ENCODE peak calls at places on chromosomes 1 and 21, in seven cellular contexts. P is stomach, U is K562, S is SK-N-SH, E is GM12878, A is ovary, X is tibial nerve. I is an unnamed sample. For H3K36me3, the result is how much of the 10 kb centered on the place peaks cover.

GRCh38 chr21:42047821-42048613 is 23.1 kb upstream of the UMODL1 start:
- DNase-seq in P (peak), U (no peak), S (no peak), E (no peak), A (peak), X (peak), I (no peak)

GRCh38 chr1:18996548-18997177 is 40.2 kb upstream of the IFFO2 start:
- DNase-seq in P (no peak), U (no peak), S (no peak), E (no peak), A (no peak), X (no peak), I (no peak)

GRCh38 chr1:47788761-47789160 is 208.4 kb downstream of the TRABD2B start:
- DNase-seq in P (no peak), U (no peak), S (no peak), E (no peak), A (no peak), X (no peak), I (no peak)

GRCh38 chr1:183124259-183124658 is 61.8 kb upstream of the LAMC2 start:
- DNase-seq in P (no peak), U (no peak), S (peak), E (no peak), A (no peak), X (no peak), I (peak)

GRCh38 chr1:115227683-115228082 is 110.4 kb downstream of the NGF start:
- DNase-seq in P (no peak), U (no peak), S (no peak), E (no peak), A (no peak), X (no peak), I (no peak)

GRCh38 chr1:154975409-154976205 is 1.1 kb downstream of the CKS1B start:
- DNase-seq in P (peak), U (peak), S (no peak), E (peak), A (peak), X (peak), I (peak)

GRCh38 chr1:4467241-4467640 is 187.2 kb upstream of the AJAP1 start:
- DNase-seq in P (no peak), U (no peak), S (no peak), E (no peak), A (no peak), X (no peak), I (no peak)

GRCh38 chr21:42397291-42398129 is 1.7 kb upstream of the TMPRSS3 start:
- DNase-seq in P (no peak), U (no peak), S (no peak), E (no peak), A (no peak), X (no peak), I (peak)

GRCh38 chr1:48371598-48371997 is 100.4 kb downstream of the SPATA6 start:
- DNase-seq in P (no peak), U (no peak), S (no peak), E (no peak), A (no peak), X (no peak), I (no peak)

GRCh38 chr1:6962956-6963915 is 178.0 kb downstream of the CAMTA1 start:
- DNase-seq in P (peak), U (peak), S (peak), E (peak), A (peak), X (peak), I (peak)

GRCh38 chr1:67724928-67725560 is 40.0 kb downstream of the GADD45A start:
- DNase-seq in P (peak), U (no peak), S (no peak), E (no peak), A (no peak), X (no peak), I (no peak)

GRCh38 chr1:7554343-7555270 is 216.5 kb upstream of the VAMP3 start:
- DNase-seq in P (no peak), U (no peak), S (no peak), E (no peak), A (no peak), X (no peak), I (no peak)

GRCh38 chr1:242245255-242245654 is 246.4 kb upstream of the MAP1LC3C start:
- DNase-seq in P (no peak), U (no peak), S (no peak), E (no peak), A (no peak), X (no peak), I (no peak)

GRCh38 chr1:14616997-14617396 is 18.5 kb downstream of the KAZN start:
- DNase-seq in P (no peak), U (no peak), S (no peak), E (no peak), A (no peak), X (no peak), I (no peak)

GRCh38 chr1:112557385-112557784 is 48.6 kb downstream of the WNT2B start:
- DNase-seq in P (no peak), U (no peak), S (no peak), E (peak), A (no peak), X (no peak), I (no peak)

GRCh38 chr1:42442641-42443040 is 13.2 kb downstream of the ZMYND12 start:
- DNase-seq in P (no peak), U (no peak), S (no peak), E (no peak), A (no peak), X (no peak), I (no peak)

GRCh38 chr1:178532392-178532791 is 19.5 kb downstream of the TEX35 start:
- DNase-seq in P (peak), U (peak), S (peak), E (no peak), A (peak), X (peak), I (peak)

GRCh38 chr1:7827134-7827955 is 25.5 kb downstream of the UTS2 start:
- DNase-seq in P (no peak), U (peak), S (no peak), E (no peak), A (no peak), X (no peak), I (no peak)

GRCh38 chr21:44416193-44416592 is 39.1 kb upstream of the LRRC3 start:
- DNase-seq in P (no peak), U (no peak), S (no peak), E (no peak), A (no peak), X (no peak), I (no peak)

GRCh38 chr1:197200468-197200899 is 54.0 kb upstream of the ASPM start:
- DNase-seq in P (no peak), U (no peak), S (no peak), E (no peak), A (no peak), X (no peak), I (no peak)

GRCh38 chr1:235999259-235999925 is 65.5 kb downstream of the NID1 start:
- DNase-seq in P (no peak), U (peak), S (no peak), E (peak), A (no peak), X (no peak), I (no peak)

GRCh38 chr1:61853545-61853944 is 111.3 kb downstream of the PATJ start:
- DNase-seq in P (no peak), U (peak), S (peak), E (no peak), A (no peak), X (no peak), I (no peak)

GRCh38 chr1:17531682-17532487 is 7.6 kb upstream of the ARHGEF10L start:
- DNase-seq in P (peak), U (no peak), S (no peak), E (no peak), A (peak), X (peak), I (peak)

GRCh38 chr1:212669102-212669501 is 30.5 kb downstream of the BATF3 start:
- DNase-seq in P (no peak), U (peak), S (peak), E (no peak), A (no peak), X (no peak), I (no peak)

GRCh38 chr1:46699670-46700069 is 19.2 kb downstream of the EFCAB14 start:
- DNase-seq in P (no peak), U (no peak), S (no peak), E (no peak), A (no peak), X (no peak), I (no peak)

GRCh38 chr21:45581322-45581712 is 39.1 kb upstream of the SLC19A1 start:
- DNase-seq in P (peak), U (no peak), S (peak), E (no peak), A (no peak), X (no peak), I (peak)

GRCh38 chr1:156851779-156852413 is 7.0 kb downstream of the INSRR start:
- DNase-seq in P (peak), U (no peak), S (no peak), E (no peak), A (no peak), X (no peak), I (no peak)

GRCh38 chr21:33046455-33046854 is 20.7 kb downstream of the OLIG2 start:
- DNase-seq in P (no peak), U (no peak), S (no peak), E (no peak), A (no peak), X (no peak), I (no peak)

GRCh38 chr1:3831689-3832088 is 25.3 kb downstream of the CEP104 start:
- DNase-seq in P (no peak), U (no peak), S (peak), E (no peak), A (no peak), X (no peak), I (no peak)

GRCh38 chr1:221739677-221740025 is 2.2 kb downstream of the DUSP10 start:
- DNase-seq in P (no peak), U (no peak), S (no peak), E (no peak), A (no peak), X (no peak), I (no peak)
- H3K4me3 ChIP-seq in P (peak), U (no peak), S (no peak), E (peak), A (no peak), X (no peak), I (no peak)

GRCh38 chr1:93093332-93094006 is 14.4 kb downstream of the MTF2 start:
- DNase-seq in P (no peak), U (no peak), S (no peak), E (no peak), A (no peak), X (no peak), I (no peak)

GRCh38 chr1:93082313-93082712 is 3.2 kb downstream of the MTF2 start:
- DNase-seq in P (no peak), U (no peak), S (no peak), E (no peak), A (no peak), X (no peak), I (no peak)

GRCh38 chr1:93083979-93084378 is 4.9 kb downstream of the MTF2 start:
- DNase-seq in P (no peak), U (no peak), S (no peak), E (no peak), A (no peak), X (no peak), I (no peak)

GRCh38 chr1:93081716-93082115 is 2.6 kb downstream of the MTF2 start:
- DNase-seq in P (no peak), U (no peak), S (no peak), E (no peak), A (no peak), X (no peak), I (no peak)

GRCh38 chr1:93087532-93087931 is 8.4 kb downstream of the MTF2 start:
- DNase-seq in P (no peak), U (no peak), S (no peak), E (no peak), A (no peak), X (no peak), I (no peak)
- H3K36me3 ChIP-seq in P (under half), U (half or more), S (under half), E (under half), A (under half), X (under half), I (under half)

GRCh38 chr1:52697795-52698674 is at the start of gene COA7:
- DNase-seq in P (peak), U (peak), S (peak), E (peak), A (peak), X (peak), I (peak)

GRCh38 chr1:52706941-52707926 is 9.1 kb upstream of the COA7 start:
- DNase-seq in P (no peak), U (no peak), S (no peak), E (no peak), A (no peak), X (no peak), I (peak)

GRCh38 chr1:52707927-52708655 is 9.9 kb upstream of the COA7 start:
- DNase-seq in P (no peak), U (no peak), S (no peak), E (no peak), A (no peak), X (no peak), I (no peak)

GRCh38 chr1:52706136-52706670 is 8.1 kb upstream of the COA7 start:
- DNase-seq in P (no peak), U (no peak), S (no peak), E (no peak), A (no peak), X (no peak), I (no peak)

DNA sequence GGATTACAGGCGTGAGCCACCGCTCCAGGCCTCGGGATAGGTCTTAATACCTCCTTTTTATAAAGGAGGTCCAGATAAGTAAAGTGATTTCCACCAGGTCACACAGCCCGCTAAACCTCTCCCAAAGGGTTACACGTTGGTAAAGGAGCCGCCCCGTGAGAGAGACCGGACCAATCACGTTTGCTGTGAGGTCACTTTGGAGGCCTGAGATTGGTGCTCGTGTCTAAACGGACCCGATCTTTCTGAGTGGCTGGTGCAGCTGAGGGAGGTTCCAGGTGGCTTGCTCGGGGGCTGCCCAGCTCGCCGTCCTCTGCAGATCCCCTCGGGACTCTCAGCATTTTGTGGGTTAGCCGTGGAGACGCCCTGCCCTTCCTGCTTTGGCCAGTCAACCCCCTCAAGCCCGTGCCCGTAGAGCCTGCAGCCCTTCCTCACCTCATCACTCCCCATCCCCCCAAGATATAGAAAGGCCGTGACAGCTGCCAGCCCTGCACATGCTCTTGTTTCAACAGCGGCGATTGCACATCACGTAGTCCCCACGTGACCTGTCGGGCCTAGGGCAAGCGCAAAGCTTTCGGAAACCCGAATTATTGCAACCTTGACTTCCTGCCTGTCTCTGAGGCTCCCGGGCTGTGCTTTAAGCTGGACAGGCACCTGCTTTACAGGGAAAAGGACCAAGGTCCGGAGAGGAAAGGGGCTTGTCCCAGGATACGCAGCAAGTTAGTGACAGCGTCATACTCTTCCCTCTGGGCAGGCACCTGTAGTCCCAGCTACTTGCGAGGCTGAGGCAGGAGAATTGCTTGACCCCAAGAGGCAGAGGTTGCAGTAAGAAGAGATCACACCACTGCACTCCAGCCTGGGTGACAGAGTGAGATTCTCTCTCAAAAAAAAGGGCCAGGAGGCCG is 5.0 kb upstream of the COA7 start:
- DNase-seq in P (peak), U (peak), S (peak), E (peak), A (peak), X (peak), I (peak)
- TF ChIP-seq EP300 in P (no peak), U (peak), S (no peak), E (no peak), A (peak), X (peak), I (no peak)

GRCh38 chr1:169456029-169456428 is 28.8 kb upstream of the CCDC181 start:
- DNase-seq in P (no peak), U (no peak), S (no peak), E (no peak), A (no peak), X (no peak), I (no peak)

GRCh38 chr1:169457443-169457842 is 28.3 kb downstream of the SLC19A2 start:
- DNase-seq in P (no peak), U (no peak), S (no peak), E (no peak), A (no peak), X (no peak), I (no peak)

GRCh38 chr1:169461390-169462001 is 24.2 kb downstream of the SLC19A2 start:
- DNase-seq in P (no peak), U (no peak), S (no peak), E (no peak), A (no peak), X (no peak), I (no peak)

GRCh38 chr1:169462385-169462784 is 23.4 kb downstream of the SLC19A2 start:
- DNase-seq in P (no peak), U (no peak), S (no peak), E (no peak), A (no peak), X (no peak), I (no peak)

DNA sequence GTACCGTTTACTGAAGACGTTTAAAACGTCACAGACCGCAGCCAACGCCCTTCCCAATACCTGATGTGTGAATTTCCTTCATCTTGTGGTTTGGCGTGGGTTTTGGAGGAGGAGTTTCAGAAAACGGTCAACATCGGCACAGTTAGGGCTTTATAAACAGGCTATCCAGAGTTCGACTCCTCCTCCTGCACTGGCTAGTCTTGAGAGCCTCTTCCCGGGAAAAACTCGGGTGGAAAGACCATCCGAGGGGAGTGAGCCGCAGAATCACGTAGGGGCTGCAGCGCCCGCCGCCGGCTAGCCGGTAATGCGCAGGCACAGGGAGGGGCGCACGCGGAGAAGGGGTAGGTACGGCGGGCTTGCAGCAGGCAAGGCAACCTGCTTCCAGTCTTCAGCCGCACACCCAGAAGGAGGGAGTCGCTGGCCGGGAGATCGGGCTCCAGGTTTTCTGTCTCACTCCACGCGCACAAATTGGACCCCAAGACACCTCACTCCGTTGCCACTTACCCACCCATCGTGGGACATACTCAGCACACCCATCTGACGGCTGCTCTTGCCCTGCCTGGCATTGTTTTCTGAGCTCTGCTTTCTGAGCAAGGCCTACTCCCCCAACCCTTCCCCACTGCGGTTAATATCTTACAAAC is 25.4 kb downstream of the SLC19A2 start:
- DNase-seq in P (peak), U (no peak), S (peak), E (no peak), A (no peak), X (no peak), I (no peak)
- H3K4me3 ChIP-seq in P (peak), U (no peak), S (no peak), E (no peak), A (no peak), X (peak), I (no peak)

DNA sequence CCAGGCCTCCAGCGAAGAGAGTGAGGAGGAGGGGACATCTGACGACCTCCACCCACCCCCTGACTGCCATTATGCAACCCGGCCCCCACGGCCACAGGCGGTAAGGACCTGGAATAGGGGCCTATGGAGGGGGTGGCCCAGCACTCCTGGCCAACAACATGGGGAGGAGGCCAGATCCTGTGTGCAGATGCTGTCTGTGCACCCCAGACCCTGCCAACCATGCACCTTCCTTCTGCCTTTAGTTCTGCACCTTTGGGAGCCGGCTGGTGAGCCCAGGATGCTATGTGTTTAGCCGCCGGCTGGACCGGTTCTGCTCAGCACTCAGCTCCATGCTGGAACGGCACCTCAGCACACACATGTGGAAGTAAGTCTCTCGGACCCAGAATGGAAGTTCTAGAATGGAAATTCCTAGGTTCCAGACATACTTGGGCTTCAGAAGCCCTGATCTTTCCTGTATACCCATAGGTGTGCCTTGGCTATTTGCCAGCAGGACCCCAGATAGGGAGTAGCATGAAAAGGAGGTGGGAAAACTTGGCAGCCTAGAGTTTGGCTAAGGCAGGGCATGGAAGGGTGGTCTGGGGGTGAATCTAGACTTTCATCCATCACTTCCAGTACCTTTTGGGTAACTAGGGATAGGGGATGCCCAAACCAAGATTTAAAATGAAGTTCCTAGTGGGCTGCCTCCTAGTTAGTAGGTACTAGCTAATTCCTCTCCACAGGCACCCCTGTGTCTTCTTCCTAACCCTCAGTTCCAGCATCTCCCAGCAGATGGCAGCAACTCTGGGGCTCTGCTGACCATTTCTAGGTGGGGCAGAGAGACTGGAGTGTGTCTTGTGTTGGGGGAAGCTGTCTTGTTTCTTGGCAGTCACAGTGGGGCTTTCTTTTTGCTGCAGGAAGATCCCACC is 3.6 kb upstream of the CYB561D1 start:
- DNase-seq in P (peak), U (peak), S (peak), E (no peak), A (peak), X (peak), I (peak)
- H3K36me3 ChIP-seq in P (under half), U (half or more), S (under half), E (under half), A (under half), X (under half), I (under half)

DNA sequence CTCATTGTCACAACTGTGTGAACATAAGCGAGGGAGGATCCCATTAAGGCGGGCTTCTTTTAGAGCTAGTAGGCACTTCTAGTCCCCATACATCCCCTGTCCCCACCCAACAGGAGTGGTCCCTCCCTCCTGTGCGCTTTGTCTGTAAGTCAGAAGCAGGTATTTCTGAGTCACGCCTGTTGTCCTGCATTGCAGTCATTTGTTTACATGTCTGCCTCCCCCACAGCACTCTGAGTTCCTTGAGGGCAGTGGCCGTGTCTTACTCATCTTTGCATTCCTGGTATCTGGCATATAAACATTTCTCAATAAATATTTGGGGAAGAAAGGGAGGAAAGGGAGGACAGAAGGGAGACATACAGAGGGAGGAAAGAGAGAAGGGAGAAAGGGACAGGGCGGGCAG is 40.3 kb downstream of the PLEKHA6 start:
- DNase-seq in P (peak), U (no peak), S (no peak), E (no peak), A (no peak), X (no peak), I (peak)
- TF ChIP-seq EP300 in P (no peak), U (no peak), S (no peak), E (no peak), A (no peak), X (no peak), I (no peak)

GRCh38 chr1:205449254-205449749 is 6.5 kb downstream of the BLACAT1 start:
- DNase-seq in P (no peak), U (no peak), S (no peak), E (no peak), A (no peak), X (no peak), I (no peak)
- H3K4me3 ChIP-seq in P (no peak), U (peak), S (no peak), E (no peak), A (no peak), X (no peak), I (no peak)

I was measured in transverse colon.